ENCODE peak calls at places on chromosomes 2 and 18, in eight cellular contexts. M, H, Y, C, T, O, F and L are unnamed samples.

GRCh38 chr2:121334581-121335293 is 49.7 kb upstream of the TFCP2L1 start:
- DNase-seq in M (no peak), H (no peak), Y (no peak), C (peak; percentile 52), T (no peak), O (no peak), F (no peak), L (no peak)

GRCh38 chr2:133498615-133499585 is 69.4 kb downstream of the NCKAP5 start:
- DNase-seq in M (no peak), H (no peak), Y (no peak), C (peak; percentile 84), T (no peak), O (peak; percentile 50), F (no peak), L (no peak)

GRCh38 chr18:13409997-13410396 is 191.4 kb downstream of the LDLRAD4 start:
- DNase-seq in M (no peak), H (no peak), Y (no peak), C (no peak), T (no peak), O (no peak), F (no peak), L (no peak)

GRCh38 chr2:102032368-102033027 is 40.7 kb downstream of the IL1R2 start:
- DNase-seq in M (no peak), H (no peak), Y (no peak), C (no peak), T (no peak), O (peak; percentile 60), F (no peak), L (no peak)

GRCh38 chr2:39735648-39736047 is 43.4 kb downstream of the THUMPD2 start:
- DNase-seq in M (no peak), H (no peak), Y (no peak), C (no peak), T (no peak), O (no peak), F (no peak), L (no peak)

GRCh38 chr2:218444692-218445357 is 25.9 kb downstream of the VIL1 start:
- DNase-seq in M (no peak), H (no peak), Y (no peak), C (peak; percentile 99), T (no peak), O (no peak), F (no peak), L (no peak)

GRCh38 chr2:8680931-8681760 is 710 bp upstream of the ID2 start:
- DNase-seq in M (peak; percentile 67), H (no peak), Y (peak; percentile 48), C (peak; percentile 87), T (no peak), O (peak; percentile 92), F (peak; percentile 49), L (peak; percentile 55)

GRCh38 chr2:41926614-41927580 is 120.9 kb upstream of the PKDCC start:
- DNase-seq in M (no peak), H (no peak), Y (no peak), C (no peak), T (no peak), O (no peak), F (no peak), L (no peak)

GRCh38 chr18:75216926-75217303 is 6.3 kb downstream of the TSHZ1 start:
- DNase-seq in M (no peak), H (no peak), Y (no peak), C (peak; percentile 49), T (no peak), O (no peak), F (no peak), L (no peak)

GRCh38 chr2:96895709-96896651 is 26.1 kb upstream of the SEMA4C start:
- DNase-seq in M (no peak), H (no peak), Y (no peak), C (peak; percentile 25), T (no peak), O (no peak), F (no peak), L (peak; percentile 75)

GRCh38 chr2:65545818-65546217 is 113.4 kb upstream of the SPRED2 start:
- DNase-seq in M (no peak), H (no peak), Y (no peak), C (peak; percentile 78), T (no peak), O (peak; percentile 10), F (no peak), L (peak; percentile 42)

GRCh38 chr2:191265311-191266170 is 20.3 kb downstream of the MYO1B start:
- DNase-seq in M (no peak), H (no peak), Y (no peak), C (no peak), T (no peak), O (peak; percentile 70), F (no peak), L (no peak)
- H3K27ac ChIP-seq in M (no peak overlapping the region), H (peak overlapping the region; percentile 70), Y (no peak overlapping the region), C (no peak overlapping the region), T (no peak overlapping the region), O (peak overlapping the region; percentile 70), F (no peak overlapping the region), L (no peak overlapping the region)

GRCh38 chr2:163656622-163657021 is 79.2 kb downstream of the FIGN start:
- DNase-seq in M (no peak), H (no peak), Y (no peak), C (no peak), T (no peak), O (no peak), F (no peak), L (no peak)

GRCh38 chr2:163657257-163657656 is 78.6 kb downstream of the FIGN start:
- DNase-seq in M (no peak), H (no peak), Y (no peak), C (no peak), T (no peak), O (peak; percentile 62), F (no peak), L (no peak)

GRCh38 chr2:163652741-163653140 is 83.1 kb downstream of the FIGN start:
- DNase-seq in M (no peak), H (no peak), Y (no peak), C (no peak), T (no peak), O (no peak), F (no peak), L (no peak)

GRCh38 chr2:163658556-163658955 is 77.3 kb downstream of the FIGN start:
- DNase-seq in M (no peak), H (no peak), Y (no peak), C (no peak), T (no peak), O (no peak), F (no peak), L (no peak)

GRCh38 chr2:163655672-163656071 is 80.1 kb downstream of the FIGN start:
- DNase-seq in M (no peak), H (no peak), Y (no peak), C (no peak), T (no peak), O (no peak), F (no peak), L (no peak)
- H3K27ac ChIP-seq in M (no peak overlapping the region), H (no peak overlapping the region), Y (no peak overlapping the region), C (no peak overlapping the region), T (no peak overlapping the region), O (no peak overlapping the region), F (no peak overlapping the region), L (no peak overlapping the region)

GRCh38 chr2:196546151-196546919 is 93.2 kb upstream of the CCDC150 start:
- DNase-seq in M (no peak), H (no peak), Y (no peak), C (no peak), T (no peak), O (no peak), F (no peak), L (no peak)
- H3K27ac ChIP-seq in M (no peak overlapping the region), H (no peak overlapping the region), Y (no peak overlapping the region), C (no peak overlapping the region), T (no peak overlapping the region), O (no peak overlapping the region), F (no peak overlapping the region), L (no peak overlapping the region)

GRCh38 chr18:63285332-63285731 is 34.2 kb downstream of the BCL2 start:
- DNase-seq in M (no peak), H (no peak), Y (no peak), C (no peak), T (no peak), O (no peak), F (no peak), L (no peak)
- H3K27ac ChIP-seq in M (no peak overlapping the region), H (no peak overlapping the region), Y (no peak overlapping the region), C (no peak overlapping the region), T (no peak overlapping the region), O (no peak overlapping the region), F (no peak overlapping the region), L (no peak overlapping the region)

DNA sequence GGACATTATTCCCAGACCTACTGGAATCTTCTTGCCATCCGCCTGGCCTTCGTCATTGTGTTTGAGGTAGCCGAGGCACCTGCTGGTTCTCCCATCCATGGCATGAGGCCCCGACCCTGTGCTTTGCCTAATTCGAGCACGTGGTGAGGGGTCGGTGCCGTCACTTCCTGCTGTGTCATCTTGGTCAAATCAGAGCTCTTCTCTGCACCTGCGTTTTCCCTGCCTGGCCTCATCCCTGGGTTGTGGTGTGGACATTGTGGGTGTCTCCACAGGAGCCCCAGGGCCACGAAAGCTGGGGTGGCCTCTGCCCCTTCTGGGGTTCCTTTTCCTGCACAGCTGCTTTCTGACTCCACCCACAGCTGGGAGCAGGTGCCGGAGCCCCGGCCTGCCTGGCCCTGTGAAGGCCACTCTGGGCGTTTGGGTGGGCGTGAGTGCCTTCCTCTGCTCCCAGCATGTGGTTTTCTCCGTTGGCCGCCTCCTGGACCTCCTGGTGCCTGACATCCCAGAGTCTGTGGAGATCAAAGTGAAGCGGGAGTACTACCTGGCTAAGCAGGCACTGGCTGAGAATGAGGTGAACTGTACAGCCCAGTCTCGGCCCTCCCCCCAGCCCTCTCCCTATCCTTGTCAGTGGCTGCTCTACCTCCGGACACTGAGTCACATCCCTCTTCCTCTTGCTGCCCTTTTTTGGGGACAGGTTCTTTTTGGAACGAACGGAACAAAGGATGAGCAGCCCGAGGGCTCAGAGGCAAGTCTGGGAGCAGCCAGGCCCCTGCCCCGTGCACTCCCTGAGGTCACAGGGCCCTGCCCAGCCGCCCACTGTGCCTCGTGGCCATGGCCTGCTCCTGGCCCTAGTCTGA is 35.0 kb downstream of the ANO7 start:
- DNase-seq in M (no peak), H (no peak), Y (no peak), C (no peak), T (no peak), O (peak; percentile 15), F (no peak), L (peak; percentile 43)
- H3K27ac ChIP-seq in M (no peak overlapping the region), H (no peak overlapping the region), Y (peak overlapping the region; percentile 26), C (no peak overlapping the region), T (peak overlapping the region; percentile 98), O (no peak overlapping the region), F (no peak overlapping the region), L (peak overlapping the region; percentile 50)